ENCODE peak calls at places on chromosomes 4 and X, in six cellular contexts. I, E, P, G, Z and Q are unnamed samples.

GRCh38 chrX:3743821-3744439 is 30.5 kb upstream of the PRKX start:
- DNase-seq in I (no peak), P (no peak), E (no peak), Z (no peak), G (peak; percentile 2), Q (no peak)

GRCh38 chr4:146051724-146052396 is 113.2 kb upstream of the ZNF827 start:
- DNase-seq in P (no peak), Z (peak; percentile 72), G (no peak), E (peak; percentile 61), I (peak; percentile 24), Q (no peak)

GRCh38 chrX:149453030-149453429 is 52.1 kb downstream of the IDS start:
- DNase-seq in E (peak; percentile 57), Z (peak; percentile 51), P (no peak), G (no peak), I (no peak), Q (no peak)

GRCh38 chr4:176013466-176014247 is 52.0 kb upstream of the WDR17 start:
- DNase-seq in E (no peak), P (peak; percentile 64), G (peak; percentile 29), Z (no peak), I (no peak), Q (no peak)

GRCh38 chr4:122249357-122249756 is 97.2 kb downstream of the BLTP1 start:
- DNase-seq in P (no peak), E (no peak), Z (no peak), G (no peak), I (no peak), Q (no peak)

GRCh38 chrX:65463550-65463949 is 71.0 kb downstream of the LAS1L start:
- DNase-seq in P (no peak), Z (peak; percentile 73), I (no peak), G (no peak), E (peak; percentile 48), Q (no peak)

GRCh38 chr4:41154001-41154813 is 60.1 kb downstream of the APBB2 start:
- DNase-seq in I (no peak), G (no peak), Z (no peak), E (no peak), P (no peak), Q (no peak)

GRCh38 chr4:151408380-151408629 is 671 bp upstream of the FHIP1A start:
- DNase-seq in Z (no peak), G (peak; percentile 9), E (no peak), I (no peak), P (no peak), Q (no peak)

GRCh38 chr4:113683143-113683542 is 78.4 kb downstream of the CAMK2D start:
- DNase-seq in E (no peak), P (peak; percentile 79), G (no peak), Z (no peak), I (no peak), Q (peak; percentile 67)

GRCh38 chr4:120730777-120731320 is 191.7 kb downstream of the PRDM5 start:
- DNase-seq in Z (no peak), P (no peak), I (no peak), G (no peak), E (no peak), Q (no peak)

GRCh38 chr4:106048250-106048931 is 153.1 kb downstream of the NPNT start:
- DNase-seq in Z (peak; percentile 38), E (no peak), P (no peak), I (peak; percentile 30), G (no peak), Q (no peak)

GRCh38 chr4:150231108-150231770 is 153.0 kb downstream of the DCLK2 start:
- DNase-seq in I (no peak), P (no peak), E (no peak), Z (no peak), G (no peak), Q (no peak)

GRCh38 chrX:51608766-51609165 is 9.9 kb downstream of the CENPVL3 start:
- DNase-seq in Z (no peak), I (no peak), P (no peak), E (peak; percentile 43), G (no peak), Q (no peak)

GRCh38 chrX:139200346-139200745 is 330.2 kb upstream of the F9 start:
- DNase-seq in I (no peak), P (no peak), E (no peak), G (no peak), Z (no peak), Q (no peak)

GRCh38 chr4:123037809-123038208 is 115.4 kb upstream of the NUDT6 start:
- DNase-seq in P (no peak), I (no peak), E (peak; percentile 17), Z (peak; percentile 46), G (no peak), Q (no peak)

GRCh38 chrX:153600921-153601320 is 2.0 kb upstream of the CCNQ start:
- DNase-seq in Z (no peak), G (no peak), I (no peak), P (no peak), E (no peak), Q (no peak)

GRCh38 chr4:142817442-142817841 is 28.7 kb downstream of the INPP4B start:
- DNase-seq in E (peak; percentile 88), Z (peak; percentile 93), P (no peak), I (peak; percentile 55), G (peak; percentile 11), Q (no peak)

GRCh38 chr4:117096462-117096861 is 11.1 kb upstream of the TRAM1L1 start:
- DNase-seq in I (no peak), G (no peak), Z (no peak), E (no peak), P (no peak), Q (no peak)

GRCh38 chr4:64724689-64725088 is 315.4 kb upstream of the TECRL start:
- DNase-seq in I (no peak), E (no peak), P (no peak), G (no peak), Z (no peak), Q (no peak)

DNA sequence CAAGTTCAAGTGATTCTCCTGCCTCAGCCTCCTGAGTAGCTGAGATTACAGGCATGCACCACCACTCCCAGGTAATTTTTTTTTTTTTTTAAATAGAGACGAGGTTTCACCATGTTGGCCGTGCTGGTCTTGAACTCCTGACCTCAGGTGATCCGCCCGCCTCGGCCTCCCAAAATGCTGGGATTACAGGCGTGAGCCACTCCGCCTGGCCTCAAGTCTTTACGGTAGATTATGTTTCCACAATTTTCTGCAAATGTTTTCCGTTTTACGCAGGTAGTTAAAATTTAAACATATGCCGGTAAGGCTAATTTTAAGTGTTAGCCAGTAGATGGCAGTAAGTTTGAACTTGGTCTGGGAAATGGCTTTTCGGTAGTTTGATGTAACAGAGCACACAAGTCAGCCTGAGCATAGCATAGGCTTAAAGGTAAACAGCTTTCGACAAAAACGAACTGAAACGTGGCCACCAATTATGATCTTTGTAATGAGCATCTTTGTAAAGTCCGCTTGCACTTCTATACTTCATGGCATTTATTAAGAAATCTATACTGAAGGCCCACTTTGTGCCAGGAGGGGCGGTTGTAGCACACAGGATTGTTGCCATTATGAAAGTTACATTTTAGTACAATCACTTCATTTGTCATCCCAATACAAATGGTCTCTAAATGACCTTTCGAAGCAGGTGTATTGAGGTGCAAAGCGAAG is 31.1 kb downstream of the CCKAR start:
- DNase-seq in E (no peak), Z (peak; percentile 81), I (peak; percentile 66), G (peak; percentile 18), P (peak; percentile 37), Q (peak; percentile 65)
- TF ChIP-seq CTCF in E (peak; percentile 64), Z (peak; percentile 66), I (peak; percentile 65), G (peak; percentile 48), P (peak; percentile 68), Q (peak; percentile 55)

GRCh38 chr4:6250984-6251295 is 18.7 kb upstream of the WFS1 start:
- DNase-seq in G (no peak), E (no peak), Z (no peak), I (no peak), P (no peak), Q (no peak)

GRCh38 chr4:6253111-6253510 is 16.5 kb upstream of the WFS1 start:
- DNase-seq in Z (no peak), E (no peak), G (no peak), I (no peak), P (no peak), Q (no peak)

GRCh38 chr4:6250235-6250983 is 19.2 kb upstream of the WFS1 start:
- DNase-seq in P (no peak), I (peak; percentile 24), E (peak; percentile 43), G (peak; percentile 15), Z (peak; percentile 80), Q (peak; percentile 76)

GRCh38 chr4:6251365-6251764 is 18.3 kb upstream of the WFS1 start:
- DNase-seq in Z (no peak), I (no peak), E (no peak), P (no peak), G (no peak), Q (no peak)

GRCh38 chr4:6252051-6252450 is 17.6 kb upstream of the WFS1 start:
- DNase-seq in E (no peak), P (no peak), I (no peak), Z (no peak), G (no peak), Q (no peak)
- TF ChIP-seq CTCF in E (no peak), P (no peak), I (no peak), Z (no peak), G (no peak), Q (no peak)

GRCh38 chr4:180589575-180589974 is 1653.6 kb upstream of the TENM3 start:
- DNase-seq in G (no peak), I (no peak), E (no peak), P (no peak), Z (no peak), Q (no peak)

DNA sequence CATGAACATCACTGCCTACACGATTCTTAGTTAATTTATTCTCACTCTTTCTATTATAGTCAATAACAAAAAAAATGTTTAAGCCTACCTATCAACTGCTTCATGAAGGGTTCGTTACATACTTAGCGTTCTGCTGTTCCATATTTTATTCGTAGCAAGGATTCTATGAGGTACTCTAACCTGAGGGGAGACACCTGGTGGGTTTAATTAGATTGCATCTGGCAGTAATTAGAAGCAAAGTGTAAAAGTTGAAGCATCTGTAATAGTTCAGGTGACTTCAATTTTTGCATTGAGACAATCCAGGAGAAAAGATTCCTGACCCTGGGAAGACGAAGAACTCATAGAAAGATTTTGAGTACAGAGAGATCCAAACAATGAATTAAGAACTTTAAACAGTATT is 1655.8 kb upstream of the TENM3 start:
- DNase-seq in I (no peak), E (no peak), G (no peak), P (no peak), Z (no peak), Q (no peak)
- TF ChIP-seq CTCF in I (no peak), E (no peak), G (no peak), P (no peak), Z (no peak), Q (no peak)

GRCh38 chrX:22383988-22384387 is 111.3 kb downstream of the CBLL2 start:
- DNase-seq in E (no peak), Z (no peak), G (no peak), P (no peak), I (no peak), Q (no peak)
- TF ChIP-seq CTCF in E (peak; percentile 15), Z (no peak), G (no peak), P (no peak), I (no peak), Q (no peak)

DNA sequence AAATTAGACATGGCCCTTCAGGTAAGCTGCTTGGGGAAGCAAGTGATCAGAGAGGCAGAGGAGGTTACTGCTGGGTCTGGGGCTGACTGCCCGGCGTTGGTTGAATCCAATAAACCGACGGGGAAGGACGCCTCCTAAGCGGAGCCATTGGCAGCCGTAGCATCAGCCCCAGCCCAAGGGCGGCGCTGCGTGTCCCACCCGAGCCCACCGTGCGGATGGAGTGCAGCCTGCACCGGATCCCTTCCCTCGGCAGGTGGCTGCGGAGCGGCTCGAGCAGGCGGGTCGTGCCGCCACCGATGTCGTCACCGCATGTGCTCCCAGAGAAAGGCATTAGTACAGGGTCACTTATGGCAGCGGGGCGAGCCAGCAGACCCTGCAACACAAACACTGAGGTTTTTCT is 82.1 kb downstream of the ALPK1 start:
- DNase-seq in G (no peak), E (no peak), I (no peak), P (no peak), Z (no peak), Q (no peak)
- TF ChIP-seq CTCF in G (no peak), E (peak; percentile 40), I (no peak), P (no peak), Z (no peak), Q (no peak)